ENCODE peak calls at places on chromosomes 12 and 14, in four cellular contexts. O is fibroblast of lung; D is activated naive CD8-positive, alpha-beta T cell treated with anti-CD3 and anti-CD28 coated beads for 36 hours; W is fibroblast of pulmonary artery. N is an unnamed sample.

GRCh38 chr12:50765325-50765911 is 1.5 kb downstream of the ATF1 start:
- DNase-seq in O (peak), D (peak), W (peak), N (peak)

GRCh38 chr12:132460571-132460970 is 29.4 kb upstream of the FBRSL1 start:
- DNase-seq in O (no peak), D (no peak), W (peak), N (no peak)

GRCh38 chr14:98348505-98348904 is 923.5 kb downstream of the BCL11B start:
- DNase-seq in O (no peak), D (no peak), W (no peak), N (no peak)

GRCh38 chr12:90235642-90236041 is 527.0 kb upstream of the ATP2B1 start:
- DNase-seq in O (no peak), D (no peak), W (peak), N (peak)

GRCh38 chr12:675562-675961 is 12.3 kb upstream of the NINJ2 start:
- DNase-seq in O (no peak), D (no peak), W (no peak), N (no peak)

GRCh38 chr14:94401083-94401482 is 12.7 kb upstream of the SERPINA1 start:
- DNase-seq in O (peak), D (no peak), W (no peak), N (peak)

GRCh38 chr14:35045798-35046047 is 349 bp upstream of the FAM177A1 start:
- DNase-seq in O (no peak), D (no peak), W (no peak), N (no peak)

GRCh38 chr14:30420489-30420888 is 138.5 kb upstream of the G2E3 start:
- DNase-seq in O (no peak), D (no peak), W (no peak), N (no peak)

GRCh38 chr14:22449612-22449930 is 139.5 kb downstream of the DAD1 start:
- DNase-seq in O (no peak), D (no peak), W (no peak), N (no peak)

GRCh38 chr12:97716356-97716755 is 253.8 kb downstream of the RMST start:
- DNase-seq in O (no peak), D (no peak), W (peak), N (no peak)

GRCh38 chr14:70981005-70981952 is 74.0 kb downstream of the PCNX1 start:
- DNase-seq in O (no peak), D (no peak), W (peak), N (peak)

GRCh38 chr12:14774944-14775651 is 28.2 kb downstream of the WBP11 start:
- DNase-seq in O (peak), D (peak), W (peak), N (peak)

GRCh38 chr14:93073833-93074769 is 41.6 kb downstream of the ITPK1 start:
- DNase-seq in O (peak), D (no peak), W (peak), N (peak)

GRCh38 chr14:89428556-89429196 is 11.6 kb upstream of the FOXN3 start:
- DNase-seq in O (peak), D (no peak), W (no peak), N (no peak)

GRCh38 chr14:70666364-70666691 is 24.6 kb downstream of the TTC9 start:
- DNase-seq in O (peak), D (no peak), W (no peak), N (peak)

GRCh38 chr14:94689218-94689984 is 77.2 kb downstream of the SERPINA3 start:
- DNase-seq in O (peak), D (peak), W (peak), N (peak)

GRCh38 chr14:95463173-95463901 is 53.1 kb downstream of the SYNE3 start:
- DNase-seq in O (no peak), D (no peak), W (no peak), N (no peak)

GRCh38 chr14:104694475-104694950 is 5.1 kb downstream of the INF2 start:
- DNase-seq in O (no peak), D (no peak), W (no peak), N (no peak)

N was measured in iris pigment epithelial cell.